ENCODE peak calls at places on chromosomes 4 and X, in seven cellular contexts. V is kidney tubule cell; J is neural progenitor cell; E is D341Med; Y is coronary artery; T is choroid plexus epithelial cell; X is activated T-cell treated with anti-CD3 and anti-CD28 coated beads, Interleukin-2, amount 50 U/mL, for 4 hours. N is an unnamed sample.

GRCh38 chrX:40164751-40165150 is 67.0 kb upstream of the BCOR start:
- DNase-seq in E (no peak), Y (no peak), X (no peak), T (no peak), J (peak), V (no peak), N (no peak)

GRCh38 chr4:3115637-3116300 is 41.3 kb downstream of the HTT start:
- DNase-seq in X (no peak), J (no peak), Y (no peak), V (peak), E (no peak), T (peak), N (no peak)

GRCh38 chr4:129358571-129358970 is 262.6 kb downstream of the C4orf33 start:
- DNase-seq in T (peak), V (peak), X (no peak), Y (no peak), J (no peak), E (no peak), N (no peak)

GRCh38 chr4:157121396-157121795 is 45.4 kb downstream of the GLRB start:
- DNase-seq in V (no peak), X (no peak), E (no peak), J (no peak), T (no peak), Y (no peak), N (no peak)

GRCh38 chrX:154374361-154375155 is at the start of gene FLNA:
- DNase-seq in T (no peak), Y (no peak), J (peak), X (no peak), E (no peak), V (peak), N (peak)

GRCh38 chrX:129544780-129545179 is 4.7 kb downstream of the OCRL start:
- DNase-seq in J (no peak), V (no peak), X (no peak), Y (no peak), E (no peak), T (no peak), N (no peak)

GRCh38 chrX:149937881-149938426 is 337 bp downstream of the EOLA2 start:
- DNase-seq in X (no peak), J (peak), V (no peak), Y (peak), T (no peak), E (peak), N (peak)

GRCh38 chr4:143294310-143294709 is 42.4 kb upstream of the GAB1 start:
- DNase-seq in Y (peak), E (no peak), J (no peak), V (no peak), T (no peak), X (no peak), N (no peak)

GRCh38 chrX:54807524-54808108 is at the start of gene MAGED2:
- DNase-seq in V (peak), X (peak), E (peak), J (peak), Y (no peak), T (peak), N (peak)

GRCh38 chrX:38768079-38768478 is 33.2 kb upstream of the MID1IP1 start:
- DNase-seq in V (peak), E (peak), T (peak), J (no peak), X (no peak), Y (no peak), N (no peak)

GRCh38 chr4:21554036-21554435 is 394.5 kb downstream of the KCNIP4 start:
- DNase-seq in V (no peak), E (no peak), Y (no peak), X (no peak), T (no peak), J (no peak), N (no peak)

GRCh38 chr4:109368661-109369060 is 65.0 kb upstream of the SEC24B start:
- DNase-seq in X (no peak), T (peak), Y (no peak), E (no peak), J (peak), V (peak), N (no peak)

GRCh38 chr4:53713296-53713695 is 122.0 kb upstream of the LNX1 start:
- DNase-seq in E (no peak), V (no peak), Y (no peak), T (peak), J (no peak), X (no peak), N (no peak)

GRCh38 chrX:71935542-71935941 is 24.9 kb downstream of the NHSL2 start:
- DNase-seq in E (no peak), Y (no peak), T (no peak), V (no peak), X (no peak), J (peak), N (no peak)

GRCh38 chrX:30831082-30831481 is 58.0 kb downstream of the TAB3 start:
- DNase-seq in X (no peak), T (no peak), E (no peak), J (peak), V (no peak), Y (no peak), N (peak)

GRCh38 chr4:72076562-72076961 is 44.8 kb downstream of the NPFFR2 start:
- DNase-seq in X (no peak), Y (no peak), V (peak), E (no peak), T (peak), J (no peak), N (no peak)

GRCh38 chrX:81900522-81900921 is 698.6 kb downstream of the SH3BGRL start:
- DNase-seq in E (no peak), T (no peak), V (no peak), J (no peak), Y (no peak), X (no peak), N (no peak)

GRCh38 chr4:38531126-38531737 is 132.8 kb upstream of the KLF3 start:
- DNase-seq in J (peak), E (no peak), V (peak), X (no peak), T (peak), Y (no peak), N (no peak)

GRCh38 chr4:80788798-80789197 is 241.7 kb upstream of the BMP3 start:
- DNase-seq in J (no peak), V (no peak), Y (no peak), T (peak), E (no peak), X (no peak), N (no peak)